ENCODE peak calls at places on chromosomes 16 and 17, in ten cellular contexts. W, C, A, F, B, Z, R, Y, P and X are unnamed samples.
A peak's percentile ranks its signal among the peaks of the same experiment; 100 is the strongest.

GRCh38 chr16:74778646-74779045 is 4.0 kb upstream of the FA2H start:
- DNase-seq in Y (no peak), A (no peak), C (no peak), P (no peak), W (no peak), F (no peak), R (no peak), B (no peak), Z (no peak), X (no peak)

GRCh38 chr16:6835516-6835915 is 497.1 kb upstream of the RBFOX1 start:
- DNase-seq in W (no peak), B (no peak), R (no peak), Y (no peak), F (no peak), C (no peak), P (no peak), A (no peak), Z (no peak), X (no peak)

GRCh38 chr17:48102700-48103378 is 1.6 kb upstream of the CBX1 start:
- DNase-seq in Y (no peak), C (no peak), B (no peak), F (peak; percentile 68), R (no peak), W (no peak), A (no peak), P (no peak), Z (no peak), X (no peak)

GRCh38 chr16:24850289-24850931 is 4.6 kb downstream of the SLC5A11 start:
- DNase-seq in B (no peak), W (no peak), Y (no peak), A (no peak), F (no peak), P (no peak), C (no peak), Z (peak; percentile 78), R (no peak), X (no peak)

GRCh38 chr16:69859105-69859969 is 91.8 kb upstream of the CLEC18A start:
- DNase-seq in R (peak; percentile 88), Y (no peak), W (no peak), Z (peak; percentile 32), B (no peak), F (peak; percentile 66), P (no peak), A (peak; percentile 33), C (no peak), X (no peak)

GRCh38 chr16:13883881-13884280 is 36.1 kb upstream of the ERCC4 start:
- DNase-seq in P (no peak), F (no peak), Y (no peak), R (no peak), Z (peak; percentile 13), C (no peak), A (no peak), B (no peak), W (no peak), X (no peak)

GRCh38 chr16:52515068-52515671 is 31.8 kb downstream of the TOX3 start:
- DNase-seq in B (no peak), C (no peak), P (no peak), R (no peak), A (no peak), F (no peak), W (no peak), Y (no peak), Z (no peak), X (no peak)

GRCh38 chr16:75198135-75198600 is 8.8 kb downstream of the CTRB2 start:
- DNase-seq in W (no peak), P (no peak), Z (no peak), A (no peak), F (no peak), C (no peak), R (no peak), B (no peak), Y (peak; percentile 34), X (no peak)

GRCh38 chr17:29664743-29665479 is 42.2 kb upstream of the CORO6 start:
- DNase-seq in B (no peak), Z (peak; percentile 91), R (no peak), A (peak; percentile 60), P (no peak), F (no peak), Y (no peak), C (no peak), W (no peak), X (no peak)

GRCh38 chr17:20925091-20925490 is 117.7 kb downstream of the USP22 start:
- DNase-seq in Y (no peak), R (no peak), Z (no peak), P (no peak), A (no peak), B (no peak), W (no peak), C (no peak), F (no peak), X (no peak)

GRCh38 chr17:79562117-79562805 is 48.6 kb downstream of the RBFOX3 start:
- DNase-seq in Z (no peak), A (no peak), P (no peak), C (no peak), B (no peak), F (no peak), Y (no peak), R (no peak), W (no peak), X (no peak)

GRCh38 chr17:79562806-79563141 is 48.1 kb downstream of the RBFOX3 start:
- DNase-seq in Y (no peak), Z (no peak), W (no peak), A (no peak), R (no peak), F (no peak), B (no peak), C (no peak), P (no peak), X (no peak)

GRCh38 chr17:79561486-79562116 is 49.2 kb downstream of the RBFOX3 start:
- DNase-seq in W (no peak), F (no peak), Y (no peak), B (no peak), Z (no peak), R (no peak), P (no peak), C (no peak), A (no peak), X (peak; percentile 44)

GRCh38 chr17:79565606-79566250 is 45.1 kb downstream of the RBFOX3 start:
- DNase-seq in P (no peak), C (no peak), A (no peak), F (no peak), W (no peak), Z (no peak), R (no peak), Y (no peak), B (no peak), X (no peak)

GRCh38 chr17:79563237-79564013 is 47.4 kb downstream of the RBFOX3 start:
- DNase-seq in C (no peak), Y (no peak), Z (peak; percentile 15), F (no peak), B (no peak), A (peak; percentile 61), R (peak; percentile 17), P (no peak), W (no peak), X (no peak)
- H3K27ac ChIP-seq in C (no peak overlapping the region), Y (no peak overlapping the region), Z (no peak overlapping the region), F (no peak overlapping the region), B (no peak overlapping the region), A (peak overlapping the region; percentile 50), R (no peak overlapping the region), P (no peak overlapping the region), W (no peak overlapping the region), X (no peak overlapping the region)

GRCh38 chr17:77375526-77375916 is 234.8 kb downstream of the SEC14L1 start:
- DNase-seq in Z (no peak), P (no peak), A (no peak), R (no peak), B (no peak), F (no peak), W (no peak), Y (no peak), C (no peak), X (no peak)

GRCh38 chr17:77378318-77379064 is 237.7 kb downstream of the SEC14L1 start:
- DNase-seq in B (no peak), A (no peak), C (no peak), W (no peak), R (no peak), Z (no peak), F (no peak), Y (no peak), P (no peak), X (no peak)

GRCh38 chr17:77375917-77376651 is 235.3 kb downstream of the SEC14L1 start:
- DNase-seq in A (no peak), P (peak; percentile 76), C (peak; percentile 54), R (peak; percentile 57), Y (peak; percentile 73), W (no peak), B (no peak), Z (peak; percentile 91), F (peak; percentile 72), X (no peak)

GRCh38 chr17:77377836-77378235 is 237.1 kb downstream of the SEC14L1 start:
- DNase-seq in Z (no peak), A (no peak), Y (no peak), R (no peak), C (no peak), B (no peak), W (no peak), P (no peak), F (no peak), X (no peak)

GRCh38 chr17:77376795-77377751 is 236.3 kb downstream of the SEC14L1 start:
- DNase-seq in Z (peak; percentile 66), W (no peak), A (no peak), Y (peak; percentile 82), F (peak; percentile 91), R (no peak), C (no peak), P (no peak), B (peak; percentile 50), X (no peak)
- H3K4me1 ChIP-seq in Z (peaks cover 52% of the 10 kb centered on the region), W (peaks cover under 1% of the 10 kb centered on the region), A (peaks cover 36% of the 10 kb centered on the region), Y (peaks cover 84% of the 10 kb centered on the region), F (peaks cover 80% of the 10 kb centered on the region), R (peaks cover 19% of the 10 kb centered on the region), C (peaks cover 79% of the 10 kb centered on the region), P (peaks cover 64% of the 10 kb centered on the region), B (peaks cover 37% of the 10 kb centered on the region), X (peaks cover 39% of the 10 kb centered on the region)

GRCh38 chr16:57480127-57480753 is 6.1 kb downstream of the DOK4 start:
- DNase-seq in Z (peak; percentile 62), P (no peak), C (no peak), Y (peak; percentile 89), R (no peak), B (no peak), W (peak; percentile 81), F (peak; percentile 79), A (no peak), X (peak; percentile 91)
- H3K4me3 ChIP-seq in Z (peak overlapping the region; percentile 65), P (no peak overlapping the region), C (no peak overlapping the region), Y (peak overlapping the region; percentile 53), R (no peak overlapping the region), B (no peak overlapping the region), W (peak overlapping the region; percentile 35), F (peak overlapping the region; percentile 43), A (no peak overlapping the region), X (peak overlapping the region; percentile 70)

DNA sequence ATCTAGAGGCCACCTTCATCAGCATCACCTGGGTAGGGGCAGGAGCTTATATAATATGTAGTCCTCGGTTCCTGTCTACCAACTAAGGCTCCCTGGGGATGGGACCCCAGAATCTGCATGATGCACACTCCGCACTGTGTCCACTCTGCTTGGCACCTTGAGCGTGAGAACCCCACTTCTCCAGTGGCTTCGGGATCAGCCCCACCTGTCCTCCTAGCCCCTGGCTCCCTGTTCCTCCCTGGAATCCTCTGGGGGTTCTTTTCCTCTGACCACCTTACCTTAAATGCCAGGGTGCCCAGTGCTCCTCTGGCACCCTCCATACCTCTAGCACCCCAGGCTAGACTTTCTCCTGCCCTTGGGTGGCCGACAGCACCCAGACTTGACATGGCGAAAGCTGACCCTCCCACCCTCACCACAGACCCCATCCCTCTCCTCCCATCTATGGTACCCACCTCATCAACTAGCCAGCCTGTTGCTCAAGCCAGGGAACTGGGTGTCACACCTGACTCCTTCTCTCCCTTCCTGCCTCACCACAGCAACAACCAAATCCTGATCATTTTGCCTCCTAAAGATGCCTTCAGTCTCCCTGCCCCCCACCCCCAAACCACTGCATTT is 2.8 kb upstream of the NXPH3 start:
- DNase-seq in C (no peak), F (no peak), R (no peak), A (no peak), B (no peak), P (no peak), Z (no peak), Y (peak; percentile 38), W (no peak), X (no peak)
- H3K27ac ChIP-seq in C (no peak overlapping the region), F (no peak overlapping the region), R (no peak overlapping the region), A (no peak overlapping the region), B (no peak overlapping the region), P (no peak overlapping the region), Z (no peak overlapping the region), Y (peak overlapping the region; percentile 97), W (no peak overlapping the region), X (no peak overlapping the region)